ENCODE peak calls at places on chromosome 6, in four cellular contexts. O is HepG2, I is HEK293T, M is K562. R is an unnamed sample.

GRCh38 chr6:151075527-151075926 is 164.2 kb upstream of the AKAP12 start:
- DNase-seq in I (no peak), O (no peak), M (no peak), R (no peak)

GRCh38 chr6:149860834-149861602 is 3.1 kb downstream of the LRP11 start:
- DNase-seq in M (no peak), I (no peak), O (peak), R (no peak)

GRCh38 chr6:8329592-8329991 is 105.8 kb downstream of the SLC35B3 start:
- DNase-seq in O (no peak), I (no peak), M (no peak), R (no peak)

GRCh38 chr6:16656451-16656850 is 104.8 kb downstream of the ATXN1 start:
- DNase-seq in M (no peak), I (no peak), O (no peak), R (no peak)

GRCh38 chr6:167800549-167800948 is 26.2 kb upstream of the AFDN start:
- DNase-seq in M (no peak), I (no peak), O (no peak), R (no peak)

GRCh38 chr6:139355777-139356445 is 18.5 kb downstream of the CITED2 start:
- DNase-seq in O (no peak), I (no peak), M (no peak), R (no peak)

GRCh38 chr6:140572129-140572528 is 1197.7 kb upstream of the CITED2 start:
- DNase-seq in I (no peak), O (no peak), M (no peak), R (no peak)

GRCh38 chr6:30612687-30613248 is 4.3 kb downstream of the PPP1R10 start:
- DNase-seq in M (no peak), O (no peak), I (no peak), R (no peak)

GRCh38 chr6:90764001-90764400 is 177.1 kb upstream of the MAP3K7 start:
- DNase-seq in O (no peak), M (no peak), I (no peak), R (no peak)
- TF ChIP-seq ELF4 in O (no peak), M (no peak), I (no peak), R (no peak)

GRCh38 chr6:48986105-48986504 is 476.9 kb downstream of the MMUT start:
- DNase-seq in I (no peak), O (no peak), M (no peak), R (no peak)

GRCh38 chr6:48979806-48980205 is 483.2 kb downstream of the MMUT start:
- DNase-seq in M (no peak), I (no peak), O (no peak), R (no peak)

GRCh38 chr6:48983377-48983776 is 479.7 kb downstream of the MMUT start:
- DNase-seq in O (no peak), I (no peak), M (no peak), R (no peak)

GRCh38 chr6:48986803-48987202 is 476.2 kb downstream of the MMUT start:
- DNase-seq in O (no peak), I (no peak), M (no peak), R (no peak)

DNA sequence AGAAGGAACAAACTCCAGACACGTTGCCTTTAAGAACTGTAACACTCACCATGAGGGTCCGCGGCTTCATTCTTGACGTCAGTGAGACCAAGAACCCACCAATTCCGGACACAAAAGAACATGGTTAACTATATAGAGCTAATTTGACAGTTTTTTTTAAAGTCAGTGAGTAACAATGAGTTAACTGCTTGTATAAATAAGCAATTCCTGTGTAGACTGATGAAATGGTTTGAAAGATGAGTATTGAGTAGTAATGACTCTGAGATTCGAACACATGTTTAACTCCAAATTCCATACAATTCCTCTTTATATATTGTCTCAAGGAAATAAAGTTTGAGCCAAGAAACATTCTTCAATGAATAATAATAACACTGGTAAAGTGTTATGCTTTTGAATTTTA is 478.0 kb downstream of the MMUT start:
- DNase-seq in M (no peak), O (no peak), I (no peak), R (no peak)
- TF ChIP-seq ELF4 in M (no peak), O (no peak), I (no peak), R (no peak)

DNA sequence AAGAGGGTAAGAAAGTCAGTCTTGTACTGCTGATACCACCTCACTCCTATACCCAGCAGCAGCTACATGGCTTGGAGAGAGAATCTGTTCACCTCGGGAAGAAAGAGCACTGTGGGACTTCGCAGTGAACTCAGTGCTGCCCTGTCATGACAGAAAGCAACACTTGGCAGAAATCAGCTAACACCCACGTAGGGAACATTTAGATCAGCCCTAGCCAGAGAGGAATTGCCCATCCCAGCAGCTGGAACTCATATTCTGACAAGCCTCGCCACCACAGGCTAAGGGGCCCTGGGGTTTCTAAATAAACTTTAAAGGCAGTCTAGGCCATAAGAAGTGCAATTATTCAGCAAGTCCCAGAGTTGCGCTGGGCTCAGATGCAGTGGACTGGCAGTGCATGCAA is 1266.8 kb downstream of the GRIK2 start:
- DNase-seq in O (no peak), I (no peak), M (no peak), R (no peak)
- TF ChIP-seq ELF4 in O (no peak), I (no peak), M (no peak), R (no peak)

DNA sequence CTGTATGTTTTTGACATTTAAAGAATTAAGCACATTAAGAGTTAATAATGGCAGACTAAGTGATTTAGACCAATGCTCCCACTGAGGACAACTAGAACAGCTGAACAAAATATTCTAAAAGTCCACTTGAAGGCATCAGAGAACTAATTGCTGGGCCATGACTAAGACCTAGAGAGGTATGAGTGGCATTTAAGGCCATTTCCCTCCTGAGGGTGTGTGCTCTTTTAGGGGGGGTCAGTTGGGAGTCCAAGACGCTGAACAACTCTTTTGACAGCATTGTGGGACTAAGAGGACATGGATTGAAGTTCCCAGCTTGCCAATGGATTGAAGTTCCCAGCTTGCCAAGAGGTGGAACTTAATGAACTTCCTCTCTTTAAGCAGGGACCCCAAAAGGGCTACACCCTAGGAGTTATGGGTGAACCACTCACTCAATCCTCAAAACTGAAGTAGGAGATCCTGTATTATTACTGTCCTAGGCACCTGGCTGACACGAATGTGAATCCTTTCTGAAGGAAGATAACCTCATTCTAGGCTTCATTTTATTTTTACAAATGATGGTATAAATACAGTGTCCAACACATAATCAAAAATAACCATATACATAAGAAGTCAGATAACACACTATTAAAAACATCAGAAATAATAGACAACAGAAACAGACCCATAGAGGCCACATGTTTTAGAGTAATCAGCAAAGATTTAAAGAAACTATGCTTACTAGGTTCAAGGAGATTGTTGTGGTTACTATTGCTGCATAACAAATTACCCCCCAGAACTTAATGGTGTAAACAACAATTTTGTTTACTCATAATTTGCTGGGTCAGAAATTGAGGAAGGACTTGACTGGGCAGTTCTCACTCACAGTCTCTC is 175.1 kb downstream of the VEGFA start:
- DNase-seq in O (no peak), I (no peak), M (no peak), R (no peak)
- TF ChIP-seq ELF4 in O (no peak), I (no peak), M (no peak), R (no peak)

R was measured in WTC11.